ENCODE peak calls at places on chromosomes 3 and 15, in ten cellular contexts. Z is choroid plexus epithelial cell, U is A673, L is adrenal gland, P is ovary, T is heart right ventricle, O is astrocyte of the spinal cord, R is lower lobe of right lung, E is bronchial epithelial cell, F is fibroblast of the aortic adventitia. K is an unnamed sample.

GRCh38 chr3:61841111-61841845 is 279.9 kb downstream of the PTPRG start:
- DNase-seq in U (no peak), R (no peak), F (peak), T (no peak), L (no peak), Z (peak), P (peak), O (peak), E (no peak), K (peak)

GRCh38 chr3:64178419-64178818 is 46.8 kb downstream of the PRICKLE2 start:
- DNase-seq in L (no peak), P (no peak), T (no peak), F (no peak), E (no peak), R (no peak), O (no peak), U (no peak), Z (no peak), K (no peak)

GRCh38 chr3:128269796-128270195 is 116.5 kb downstream of the EEFSEC start:
- DNase-seq in Z (no peak), O (no peak), R (no peak), P (no peak), L (peak), U (no peak), E (no peak), F (no peak), T (no peak), K (no peak)

GRCh38 chr15:72184165-72184811 is 13.3 kb downstream of the GRAMD2A start:
- DNase-seq in U (no peak), T (no peak), R (peak), P (no peak), Z (peak), F (peak), L (no peak), O (peak), E (no peak), K (peak)

GRCh38 chr3:147962408-147963164 is 553.4 kb downstream of the ZIC1 start:
- DNase-seq in E (no peak), T (no peak), F (no peak), O (no peak), Z (no peak), U (no peak), P (no peak), L (no peak), R (no peak), K (no peak)

GRCh38 chr15:71424765-71425164 is 309.5 kb downstream of the THSD4 start:
- DNase-seq in U (no peak), E (no peak), T (no peak), L (no peak), P (no peak), O (peak), F (no peak), Z (peak), R (no peak), K (peak)

GRCh38 chr3:146052046-146052790 is 108.8 kb downstream of the PLOD2 start:
- DNase-seq in F (no peak), O (no peak), P (no peak), L (no peak), Z (no peak), T (no peak), E (no peak), U (no peak), R (no peak), K (no peak)

GRCh38 chr3:10450494-10451440 is 54.6 kb downstream of the ATP2B2 start:
- DNase-seq in Z (no peak), R (no peak), P (no peak), E (no peak), F (no peak), O (no peak), U (no peak), L (no peak), T (no peak), K (no peak)

GRCh38 chr3:27638604-27639003 is 83.5 kb downstream of the EOMES start:
- DNase-seq in L (no peak), O (no peak), U (no peak), T (no peak), Z (no peak), P (no peak), E (no peak), R (no peak), F (peak), K (no peak)

GRCh38 chr3:183131186-183131585 is 31.3 kb downstream of the LAMP3 start:
- DNase-seq in R (peak), P (no peak), O (no peak), L (no peak), U (no peak), E (no peak), Z (no peak), F (no peak), T (no peak), K (no peak)

GRCh38 chr3:139935071-139935865 is at the start of gene CLSTN2:
- DNase-seq in E (peak), L (peak), P (peak), R (peak), Z (peak), T (peak), F (peak), U (peak), O (peak), K (peak)

GRCh38 chr3:163018664-163019063 is 1522.1 kb downstream of the OTOL1 start:
- DNase-seq in R (peak), O (no peak), Z (no peak), U (no peak), T (no peak), F (no peak), L (no peak), P (no peak), E (no peak), K (no peak)

GRCh38 chr15:60798821-60799220 is 319.9 kb upstream of the ICE2 start:
- DNase-seq in L (peak), O (peak), P (peak), E (peak), T (no peak), U (peak), F (peak), R (no peak), Z (peak), K (peak)

DNA sequence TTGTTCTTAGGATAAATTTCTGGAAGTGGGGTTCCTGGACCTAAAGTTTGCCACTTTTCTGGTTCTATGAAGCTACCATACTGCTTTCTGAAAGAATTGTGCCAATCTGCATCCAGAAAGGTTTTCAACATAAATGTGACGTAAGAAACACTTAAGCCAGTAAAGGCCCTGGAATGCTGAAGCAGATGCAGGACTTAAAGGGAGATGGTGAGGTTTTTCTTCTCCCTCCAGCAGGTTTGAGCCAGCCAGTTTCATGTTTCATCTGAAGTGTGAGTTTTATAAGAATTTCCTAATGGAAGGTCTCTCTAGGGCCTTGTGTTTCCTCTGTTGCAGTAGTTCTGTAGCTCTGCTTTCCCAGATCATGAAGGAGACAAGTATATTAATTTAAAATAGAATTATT is 33.1 kb downstream of the ZNF592 start:
- DNase-seq in O (no peak), L (no peak), P (no peak), Z (peak), E (no peak), R (no peak), T (no peak), U (no peak), F (no peak), K (no peak)
- H3K4me3 ChIP-seq in O (no peak), L (no peak), P (no peak), Z (no peak), E (no peak), R (no peak), T (no peak), U (no peak), F (no peak), K (no peak)

DNA sequence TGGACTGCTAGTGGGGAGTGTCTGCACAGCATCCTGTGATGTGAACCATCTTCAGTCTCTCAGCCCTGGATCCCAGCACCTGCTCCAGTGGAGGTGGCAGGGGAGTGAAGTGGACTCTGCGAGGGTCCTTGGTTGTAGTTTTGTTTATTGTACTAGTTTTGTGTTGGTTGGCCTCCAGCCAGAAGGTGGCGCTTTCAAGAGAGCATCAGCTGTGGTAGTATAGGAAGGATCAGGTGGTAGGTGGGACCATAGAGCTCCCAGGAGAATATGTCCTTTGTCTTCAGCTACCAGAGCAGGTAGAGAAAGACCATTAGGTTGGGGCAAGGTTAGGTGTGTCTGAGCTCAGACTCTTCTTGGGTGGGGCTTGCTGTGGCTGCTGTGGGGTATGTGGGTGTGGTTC is 20.9 kb downstream of the NEK11 start:
- DNase-seq in F (no peak), R (no peak), Z (no peak), T (no peak), E (no peak), P (no peak), L (no peak), U (no peak), O (no peak), K (no peak)
- TF ChIP-seq CTCF in F (no peak), R (no peak), Z (no peak), T (no peak), E (no peak), P (no peak), L (no peak), U (peak), O (no peak), K (no peak)

DNA sequence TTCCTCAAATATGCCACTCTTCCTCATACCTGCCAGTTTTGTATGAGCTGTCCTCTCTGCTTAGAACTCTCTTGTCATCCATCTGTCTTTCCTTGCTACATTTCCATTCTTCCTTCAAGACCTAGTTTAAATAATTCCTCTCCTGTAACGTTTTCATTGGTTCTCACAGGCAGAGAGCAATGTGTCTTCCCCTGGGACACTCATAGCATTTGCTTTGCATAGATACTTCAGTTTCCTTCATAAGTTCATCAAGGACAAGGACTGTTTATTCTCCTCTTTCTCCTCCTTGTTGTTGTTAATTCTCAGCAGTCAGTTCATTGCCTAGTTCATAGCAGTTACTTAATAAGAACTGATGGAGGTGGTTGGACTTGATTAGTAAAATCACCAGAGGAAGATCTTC is 10.6 kb downstream of the NR2C2 start:
- DNase-seq in F (no peak), T (no peak), U (peak), R (no peak), E (no peak), P (no peak), L (no peak), O (no peak), Z (peak), K (no peak)
- H3K4me3 ChIP-seq in F (no peak), T (no peak), U (no peak), R (no peak), E (no peak), P (no peak), L (no peak), O (no peak), Z (no peak), K (no peak)

DNA sequence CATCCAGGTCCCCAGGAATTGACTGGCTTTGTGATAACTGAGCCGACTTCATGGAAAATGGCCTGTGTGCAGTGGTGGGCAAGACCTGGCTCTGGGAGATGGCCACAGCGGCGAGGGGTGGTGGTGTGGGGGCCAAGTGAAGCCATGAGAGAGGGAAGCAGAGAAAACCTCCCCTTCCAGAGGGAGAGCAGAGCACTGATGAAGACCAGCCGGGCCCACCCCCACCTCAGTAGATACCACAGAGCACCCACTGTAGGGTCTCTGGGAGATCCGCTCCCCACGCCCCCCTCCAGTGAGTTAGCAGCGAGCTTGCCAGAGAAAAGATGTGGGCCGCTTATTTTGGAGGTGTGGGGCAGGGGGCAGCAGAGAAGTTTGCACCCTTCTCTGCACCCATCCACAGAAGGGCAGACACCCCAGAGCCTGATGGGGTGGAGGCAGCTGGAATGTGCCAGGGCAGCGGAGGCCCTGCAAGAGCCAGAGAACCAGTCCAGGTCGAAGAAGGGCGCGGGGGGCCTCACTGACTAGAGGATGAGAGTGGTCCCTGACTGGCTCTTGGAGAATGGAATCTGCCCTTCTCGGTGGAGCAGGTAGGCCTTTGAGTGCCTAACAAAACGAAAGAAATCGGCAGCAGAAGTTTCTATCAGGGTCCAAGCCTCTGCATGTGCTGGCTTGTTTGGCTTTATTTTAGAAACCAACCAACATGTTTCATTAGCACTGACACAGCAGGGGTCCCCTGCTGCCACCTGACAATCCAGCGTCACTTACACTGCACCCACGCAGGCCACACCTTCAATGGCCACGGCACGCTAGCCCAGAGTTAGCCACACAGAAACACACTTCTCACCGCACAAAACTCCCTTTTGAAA is 28.3 kb downstream of the MELTF start:
- DNase-seq in T (no peak), P (no peak), L (no peak), O (no peak), U (no peak), F (no peak), Z (no peak), E (no peak), R (no peak), K (no peak)
- TF ChIP-seq CTCF in T (no peak), P (no peak), L (no peak), O (no peak), U (no peak), F (no peak), Z (no peak), E (no peak), R (no peak), K (no peak)

GRCh38 chr3:3038201-3038991 is 71.8 kb downstream of the IL5RA start:
- DNase-seq in U (no peak), L (no peak), O (no peak), R (no peak), T (no peak), P (no peak), E (peak), Z (no peak), F (no peak), K (no peak)
- H3K4me3 ChIP-seq in U (no peak), L (no peak), O (no peak), R (no peak), T (no peak), P (no peak), E (no peak), Z (no peak), F (no peak), K (no peak)

GRCh38 chr3:196075013-196075412 is 6.9 kb downstream of the TFRC start:
- DNase-seq in E (no peak), O (no peak), F (no peak), P (no peak), R (no peak), U (no peak), Z (no peak), T (no peak), L (no peak), K (no peak)
- TF ChIP-seq CTCF in E (no peak), O (no peak), F (no peak), P (no peak), R (no peak), U (no peak), Z (no peak), T (no peak), L (no peak), K (no peak)

GRCh38 chr3:185715091-185715490 is 109.8 kb downstream of the IGF2BP2 start:
- DNase-seq in T (no peak), O (no peak), E (peak), P (no peak), Z (no peak), U (no peak), R (no peak), L (no peak), F (peak), K (peak)
- H3K4me3 ChIP-seq in T (no peak), O (no peak), E (no peak), P (no peak), Z (no peak), U (no peak), R (no peak), L (no peak), F (no peak), K (no peak)

GRCh38 chr15:90870354-90871096 is 2.1 kb downstream of the FURIN start:
- DNase-seq in O (peak), L (no peak), U (peak), T (no peak), F (peak), P (no peak), R (no peak), E (peak), Z (peak), K (peak)
- TF ChIP-seq CTCF in O (no peak), L (no peak), U (no peak), T (no peak), F (no peak), P (no peak), R (no peak), E (no peak), Z (no peak), K (no peak)

K was measured in cardiac fibroblast.